ENCODE peak calls at places on chromosomes 5 and 9, in five cellular contexts. One of them, this sample, is unnamed.

GRCh38 chr9:130963337-130963908 is 24.4 kb upstream of the FIBCD1 start:
- DNase-seq in A549: no peak
- DNase-seq in C1 segment of cervical spinal cord: no peak
- DNase-seq in caudate nucleus: no peak
- DNase-seq in hippocampal formation: no peak
- DNase-seq in this sample: no peak

GRCh38 chr5:132418876-132419275 is 49.4 kb downstream of the SLC22A5 start:
- DNase-seq in caudate nucleus: no peak
- DNase-seq in hippocampal formation: no peak
- DNase-seq in C1 segment of cervical spinal cord: no peak
- DNase-seq in A549: no peak
- DNase-seq in this sample: no peak

GRCh38 chr5:55993628-55994501 is 898 bp downstream of the IL6ST start:
- DNase-seq in caudate nucleus: no peak
- DNase-seq in hippocampal formation: peak
- DNase-seq in C1 segment of cervical spinal cord: no peak
- DNase-seq in A549: no peak
- DNase-seq in this sample: no peak

GRCh38 chr5:33848554-33848953 is 43.2 kb downstream of the ADAMTS12 start:
- DNase-seq in C1 segment of cervical spinal cord: no peak
- DNase-seq in A549: no peak
- DNase-seq in hippocampal formation: no peak
- DNase-seq in caudate nucleus: no peak
- DNase-seq in this sample: no peak

GRCh38 chr9:88303785-88304495 is 84.3 kb upstream of the SPIN1 start:
- DNase-seq in hippocampal formation: peak
- DNase-seq in A549: no peak
- DNase-seq in C1 segment of cervical spinal cord: no peak
- DNase-seq in caudate nucleus: no peak
- DNase-seq in this sample: no peak

GRCh38 chr5:111224561-111224989 is 391 bp downstream of the CAMK4 start:
- DNase-seq in C1 segment of cervical spinal cord: no peak
- DNase-seq in A549: no peak
- DNase-seq in hippocampal formation: no peak
- DNase-seq in caudate nucleus: no peak
- DNase-seq in this sample: no peak

GRCh38 chr5:107544476-107544875 is 126.3 kb downstream of the EFNA5 start:
- DNase-seq in C1 segment of cervical spinal cord: no peak
- DNase-seq in caudate nucleus: no peak
- DNase-seq in A549: no peak
- DNase-seq in hippocampal formation: no peak
- DNase-seq in this sample: no peak

GRCh38 chr9:34547960-34548603 is 25.3 kb upstream of the ENHO start:
- DNase-seq in A549: peak
- DNase-seq in caudate nucleus: peak
- DNase-seq in C1 segment of cervical spinal cord: peak
- DNase-seq in hippocampal formation: peak
- DNase-seq in this sample: peak

GRCh38 chr5:179131321-179131835 is 71.2 kb downstream of the ZNF354C start:
- DNase-seq in A549: no peak
- DNase-seq in hippocampal formation: no peak
- DNase-seq in caudate nucleus: no peak
- DNase-seq in C1 segment of cervical spinal cord: no peak
- DNase-seq in this sample: no peak

GRCh38 chr5:59768204-59769040 is 125.1 kb downstream of the PDE4D start:
- DNase-seq in C1 segment of cervical spinal cord: no peak
- DNase-seq in hippocampal formation: peak
- DNase-seq in caudate nucleus: peak
- DNase-seq in A549: peak
- DNase-seq in this sample: peak

GRCh38 chr5:113869611-113870010 is 356.1 kb downstream of the YTHDC2 start:
- DNase-seq in C1 segment of cervical spinal cord: no peak
- DNase-seq in A549: no peak
- DNase-seq in hippocampal formation: no peak
- DNase-seq in caudate nucleus: no peak
- DNase-seq in this sample: no peak

GRCh38 chr9:114214181-114214580 is 58.8 kb downstream of the COL27A1 start:
- DNase-seq in caudate nucleus: no peak
- DNase-seq in C1 segment of cervical spinal cord: no peak
- DNase-seq in A549: no peak
- DNase-seq in hippocampal formation: no peak
- DNase-seq in this sample: no peak

GRCh38 chr9:100700689-100701318 is 122.9 kb downstream of the CAVIN4 start:
- DNase-seq in hippocampal formation: peak
- DNase-seq in A549: peak
- DNase-seq in caudate nucleus: no peak
- DNase-seq in C1 segment of cervical spinal cord: no peak
- DNase-seq in this sample: peak

GRCh38 chr9:35515766-35516165 is 25.9 kb downstream of the RUSC2 start:
- DNase-seq in C1 segment of cervical spinal cord: no peak
- DNase-seq in A549: peak
- DNase-seq in caudate nucleus: no peak
- DNase-seq in hippocampal formation: no peak
- DNase-seq in this sample: no peak

GRCh38 chr5:74415695-74416102 is 224.8 kb downstream of the ENC1 start:
- DNase-seq in C1 segment of cervical spinal cord: no peak
- DNase-seq in caudate nucleus: no peak
- DNase-seq in A549: no peak
- DNase-seq in hippocampal formation: no peak
- DNase-seq in this sample: peak

GRCh38 chr9:137411670-137412380 is 11.1 kb downstream of the EXD3 start:
- DNase-seq in caudate nucleus: no peak
- DNase-seq in C1 segment of cervical spinal cord: no peak
- DNase-seq in A549: peak
- DNase-seq in hippocampal formation: no peak
- DNase-seq in this sample: no peak

GRCh38 chr5:168409601-168410458 is 76.4 kb upstream of the RARS1 start:
- DNase-seq in caudate nucleus: no peak
- DNase-seq in hippocampal formation: no peak
- DNase-seq in C1 segment of cervical spinal cord: no peak
- DNase-seq in A549: no peak
- DNase-seq in this sample: no peak

GRCh38 chr9:2291980-2292704 is 277.0 kb downstream of the SMARCA2 start:
- DNase-seq in hippocampal formation: no peak
- DNase-seq in A549: no peak
- DNase-seq in C1 segment of cervical spinal cord: no peak
- DNase-seq in caudate nucleus: no peak
- DNase-seq in this sample: no peak

This sample was measured in WERI-Rb-1.